ENCODE peak calls at places on chromosomes 1 and 21, in eight cellular contexts. M is left ventricle myocardium inferior, S is colonic mucosa, D is fibroblast of lung, F is psoas muscle, H is neural progenitor cell, G is Peyer's patch, B is uterus. W is an unnamed sample. For H3K9me3, the result is how much of the 10 kb centered on the place peaks cover.

GRCh38 chr1:111895456-111895855 is 94.0 kb downstream of the KCND3 start:
- DNase-seq in M (no peak), S (no peak), D (no peak), F (no peak), H (peak), G (no peak), B (no peak), W (no peak)

GRCh38 chr1:110258734-110259133 is 48.6 kb downstream of the KCNC4 start:
- DNase-seq in M (no peak), S (no peak), D (no peak), F (no peak), H (no peak), G (no peak), B (no peak), W (no peak)

GRCh38 chr1:208203127-208203847 is 40.9 kb downstream of the PLXNA2 start:
- DNase-seq in M (peak), S (peak), D (peak), F (no peak), H (no peak), G (peak), B (peak), W (no peak)

GRCh38 chr1:224799083-224799482 is 130.4 kb upstream of the DNAH14 start:
- DNase-seq in M (no peak), S (no peak), D (no peak), F (no peak), H (no peak), G (no peak), B (no peak), W (no peak)

GRCh38 chr1:227895828-227896685 is 51.7 kb downstream of the WNT9A start:
- DNase-seq in M (no peak), S (no peak), D (no peak), F (peak), H (peak), G (peak), B (peak), W (peak)

GRCh38 chr1:70042090-70042716 is 163.2 kb downstream of the LRRC40 start:
- DNase-seq in M (no peak), S (no peak), D (peak), F (no peak), H (no peak), G (no peak), B (no peak), W (no peak)

GRCh38 chr21:14120091-14120734 is 90.5 kb downstream of the LIPI start:
- DNase-seq in M (no peak), S (peak), D (no peak), F (no peak), H (peak), G (no peak), B (no peak), W (no peak)

GRCh38 chr21:36508948-36509347 is 29.0 kb upstream of the CLDN14 start:
- DNase-seq in M (no peak), S (no peak), D (no peak), F (no peak), H (no peak), G (no peak), B (no peak), W (no peak)

GRCh38 chr1:200346744-200347143 is 63.1 kb downstream of the ZNF281 start:
- DNase-seq in M (no peak), S (no peak), D (peak), F (no peak), H (no peak), G (no peak), B (no peak), W (no peak)

GRCh38 chr1:16882995-16883394 is 12.8 kb upstream of the RNU1-2 start:
- DNase-seq in M (no peak), S (no peak), D (no peak), F (no peak), H (no peak), G (no peak), B (no peak), W (no peak)

GRCh38 chr1:90122679-90123340 is 127.9 kb downstream of the ZNF326 start:
- DNase-seq in M (no peak), S (no peak), D (no peak), F (no peak), H (no peak), G (no peak), B (no peak), W (no peak)

GRCh38 chr1:54653036-54653435 is 11.4 kb downstream of the MROH7 start:
- DNase-seq in M (no peak), S (no peak), D (no peak), F (no peak), H (no peak), G (no peak), B (no peak), W (no peak)

GRCh38 chr1:2961081-2961480 is 60.2 kb upstream of the ACTRT2 start:
- DNase-seq in M (no peak), S (no peak), D (no peak), F (peak), H (no peak), G (peak), B (no peak), W (peak)

GRCh38 chr1:2956571-2956970 is 64.7 kb upstream of the ACTRT2 start:
- DNase-seq in M (no peak), S (no peak), D (no peak), F (no peak), H (no peak), G (no peak), B (no peak), W (no peak)

GRCh38 chr1:2953688-2954285 is 67.5 kb upstream of the ACTRT2 start:
- DNase-seq in M (no peak), S (no peak), D (no peak), F (no peak), H (no peak), G (no peak), B (no peak), W (no peak)

GRCh38 chr1:2955652-2956051 is 65.6 kb upstream of the ACTRT2 start:
- DNase-seq in M (no peak), S (no peak), D (no peak), F (no peak), H (no peak), G (no peak), B (no peak), W (no peak)

DNA sequence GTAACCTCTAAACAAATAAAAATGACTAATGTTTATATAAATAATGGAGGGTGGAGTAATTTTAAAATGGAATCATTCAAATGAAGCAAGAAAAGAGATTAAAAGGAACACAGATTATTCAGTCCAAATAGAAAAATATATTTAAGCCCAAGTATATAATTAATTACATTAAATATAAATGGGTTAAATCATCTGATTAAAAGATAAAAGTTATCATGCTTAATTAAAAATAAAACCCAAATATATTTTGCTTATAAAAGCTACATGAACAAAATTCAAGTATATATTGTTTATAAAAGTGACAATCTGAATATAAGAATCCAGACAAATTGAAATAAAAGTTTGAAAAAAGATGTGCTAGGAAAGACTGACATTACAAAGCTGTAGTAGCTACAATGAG is 63.9 kb upstream of the ACTRT2 start:
- DNase-seq in M (no peak), S (no peak), D (no peak), F (no peak), H (no peak), G (no peak), B (no peak), W (no peak)
- H3K9me3 ChIP-seq in M (half or more), S (under half), D (under half), F (under half), H (under half), G (under half), B (under half), W (under half)

GRCh38 chr1:49552101-49552500 is 471.7 kb downstream of the AGBL4 start:
- DNase-seq in M (no peak), S (no peak), D (no peak), F (no peak), H (no peak), G (no peak), B (no peak), W (no peak)

GRCh38 chr1:49556676-49557234 is 467.0 kb downstream of the AGBL4 start:
- DNase-seq in M (no peak), S (no peak), D (no peak), F (peak), H (no peak), G (no peak), B (no peak), W (no peak)
- H3K9me3 ChIP-seq in M (under half), S (under half), D (under half), F (under half), H (under half), G (under half), B (under half), W (under half)

GRCh38 chr1:83109692-83110091 is 889.2 kb downstream of the TTLL7 start:
- DNase-seq in M (no peak), S (no peak), D (no peak), F (no peak), H (no peak), G (no peak), B (no peak), W (no peak)

GRCh38 chr1:83102630-83103071 is 896.3 kb downstream of the TTLL7 start:
- DNase-seq in M (no peak), S (no peak), D (peak), F (no peak), H (no peak), G (no peak), B (no peak), W (no peak)

GRCh38 chr1:83110156-83110555 is 888.8 kb downstream of the TTLL7 start:
- DNase-seq in M (no peak), S (no peak), D (no peak), F (no peak), H (no peak), G (no peak), B (no peak), W (no peak)

GRCh38 chr1:83100133-83100532 is 898.8 kb downstream of the TTLL7 start:
- DNase-seq in M (no peak), S (no peak), D (no peak), F (no peak), H (no peak), G (no peak), B (no peak), W (no peak)

DNA sequence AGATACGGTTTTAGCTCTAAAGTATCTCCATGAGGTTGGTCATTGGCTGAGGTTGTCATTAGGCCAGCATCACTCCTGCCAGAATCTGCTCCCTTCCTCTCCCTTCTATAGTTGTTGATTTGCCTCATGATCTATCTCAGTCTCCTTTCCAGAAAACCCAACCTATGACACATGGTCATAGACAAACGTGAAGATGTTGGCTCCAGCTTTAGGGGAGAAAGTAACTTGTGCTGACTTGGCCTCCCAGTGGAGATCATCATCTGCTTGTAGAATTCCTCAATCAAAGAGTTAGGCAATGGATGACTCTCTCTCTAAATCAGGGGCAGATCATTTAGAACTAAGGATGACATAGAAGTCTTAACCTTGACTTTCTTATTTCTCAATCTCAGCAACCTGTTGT is 894.4 kb downstream of the TTLL7 start:
- DNase-seq in M (no peak), S (no peak), D (no peak), F (no peak), H (no peak), G (no peak), B (no peak), W (no peak)
- H3K9me3 ChIP-seq in M (under half), S (under half), D (under half), F (under half), H (under half), G (under half), B (under half), W (under half)

GRCh38 chr21:8992731-8993174 is 1528.6 kb upstream of the TPTE start:
- DNase-seq in M (no peak), S (no peak), D (no peak), F (peak), H (no peak), G (peak), B (no peak), W (no peak)
- H3K9me3 ChIP-seq in M (under half), S (under half), D (under half), F (under half), H (under half), G (under half), B (under half), W (under half)

DNA sequence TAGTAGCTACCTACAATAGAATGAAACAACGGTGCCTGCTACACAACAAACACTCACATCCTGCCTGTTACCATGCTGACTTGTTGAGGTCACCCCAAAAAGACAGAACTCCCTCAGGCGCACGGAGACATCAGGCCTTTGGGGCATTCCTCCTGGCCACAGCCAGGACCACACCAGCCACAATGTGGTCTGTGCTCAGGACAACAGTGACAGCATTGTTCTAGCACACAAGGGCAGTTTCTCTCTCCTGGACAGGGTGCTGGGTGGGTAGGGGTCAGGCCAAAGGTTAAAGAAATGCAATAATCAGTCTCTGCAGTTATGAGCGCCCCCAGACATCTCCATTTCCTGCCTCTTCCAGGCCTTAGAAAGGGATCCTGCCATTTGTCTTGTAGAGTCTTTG is 39.5 kb downstream of the CTNNBIP1 start:
- DNase-seq in M (no peak), S (no peak), D (no peak), F (peak), H (no peak), G (no peak), B (no peak), W (no peak)
- H3K9me3 ChIP-seq in M (under half), S (under half), D (under half), F (under half), H (under half), G (under half), B (under half), W (under half)

GRCh38 chr1:56309065-56309464 is 270.3 kb downstream of the PLPP3 start:
- DNase-seq in M (no peak), S (no peak), D (no peak), F (no peak), H (no peak), G (no peak), B (no peak), W (no peak)
- H3K9me3 ChIP-seq in M (under half), S (under half), D (under half), F (under half), H (under half), G (under half), B (under half), W (under half)

DNA sequence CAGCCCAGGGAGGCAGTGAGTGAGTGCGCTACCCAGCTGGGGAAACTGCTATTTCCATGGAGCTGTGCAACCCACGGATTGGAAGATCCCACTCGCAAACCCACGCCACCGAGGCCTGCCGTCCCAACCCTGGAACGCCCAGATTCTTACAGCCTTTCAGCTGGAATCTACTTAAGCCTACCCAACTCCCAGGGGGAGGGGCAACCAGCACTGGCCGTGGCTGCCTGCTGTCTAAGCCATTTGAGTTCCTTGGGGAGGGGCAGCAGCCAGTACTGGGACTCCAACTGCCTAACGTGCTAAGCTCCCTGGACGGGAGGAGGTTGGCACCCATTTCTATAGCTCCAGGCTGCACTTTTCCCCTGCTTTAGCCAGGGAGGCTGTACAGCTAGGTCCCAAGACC is 27.1 kb upstream of the ZNF669 start:
- DNase-seq in M (no peak), S (no peak), D (no peak), F (no peak), H (peak), G (no peak), B (no peak), W (no peak)
- H3K9me3 ChIP-seq in M (half or more), S (under half), D (under half), F (under half), H (under half), G (under half), B (under half), W (under half)

DNA sequence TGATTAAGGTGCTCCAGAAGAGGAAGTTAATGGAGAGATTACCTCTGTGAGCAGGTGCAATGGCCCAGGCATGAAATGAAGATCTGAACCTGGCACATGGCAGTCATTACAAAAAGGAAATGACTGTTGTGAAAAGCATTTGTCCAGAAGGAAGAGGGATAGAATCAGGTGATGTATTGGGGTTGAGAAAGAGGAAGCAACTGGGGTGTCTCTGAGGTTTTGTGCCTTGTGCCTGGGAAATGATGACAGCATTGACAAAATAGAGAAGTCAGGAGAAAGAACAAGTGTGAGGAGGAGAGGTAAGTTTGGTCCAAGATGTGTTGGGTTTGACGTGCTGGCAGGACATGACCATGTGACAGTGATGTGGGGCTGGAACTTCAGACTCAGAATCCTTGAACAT is 5.6 kb downstream of the CRCT1 start:
- DNase-seq in M (no peak), S (no peak), D (no peak), F (no peak), H (no peak), G (no peak), B (no peak), W (no peak)
- H3K9me3 ChIP-seq in M (under half), S (under half), D (under half), F (under half), H (under half), G (under half), B (under half), W (under half)

W was measured in RWPE2.